ENCODE peak calls at places on chromosomes 12 and 14, in ten cellular contexts. M is kidney, L is HAP-1, N is uterus, E is adipocyte, U is astrocyte, W is breast epithelium, X is left lung, Q is thyroid gland, Y is psoas muscle. Z is an unnamed sample. For H3K4me1, the result is how much of the 10 kb centered on the place peaks cover.

GRCh38 chr12:19322376-19322775 is 116.9 kb upstream of the AEBP2 start:
- DNase-seq in M (no peak), L (no peak), N (no peak), E (no peak), U (no peak), W (no peak), X (no peak), Q (no peak), Y (no peak), Z (no peak)

GRCh38 chr14:100072783-100073346 is 7.6 kb downstream of the EVL start:
- DNase-seq in M (no peak), L (no peak), N (no peak), E (no peak), U (no peak), W (peak), X (peak), Q (peak), Y (no peak), Z (peak)

GRCh38 chr14:50362791-50363733 is 33.6 kb downstream of the CDKL1 start:
- DNase-seq in M (no peak), L (no peak), N (no peak), E (peak), U (no peak), W (no peak), X (no peak), Q (no peak), Y (no peak), Z (no peak)

GRCh38 chr14:91078095-91078737 is 17.8 kb upstream of the RPS6KA5 start:
- DNase-seq in M (no peak), L (no peak), N (no peak), E (no peak), U (no peak), W (no peak), X (no peak), Q (no peak), Y (no peak), Z (no peak)

GRCh38 chr12:2722806-2723205 is 72.0 kb upstream of the FKBP4 start:
- DNase-seq in M (no peak), L (no peak), N (no peak), E (no peak), U (peak), W (no peak), X (no peak), Q (peak), Y (no peak), Z (no peak)

GRCh38 chr14:100578552-100578951 is 8.7 kb downstream of the BEGAIN start:
- DNase-seq in M (no peak), L (no peak), N (no peak), E (no peak), U (no peak), W (no peak), X (no peak), Q (no peak), Y (no peak), Z (no peak)

GRCh38 chr14:76763362-76764041 is 2.2 kb downstream of the VASH1 start:
- DNase-seq in M (no peak), L (no peak), N (no peak), E (no peak), U (peak), W (peak), X (no peak), Q (no peak), Y (no peak), Z (no peak)

GRCh38 chr14:90281261-90281660 is 24.9 kb downstream of the PSMC1 start:
- DNase-seq in M (no peak), L (no peak), N (no peak), E (peak), U (peak), W (no peak), X (no peak), Q (no peak), Y (no peak), Z (no peak)

GRCh38 chr12:50951112-50951511 is 1.2 kb upstream of the HIGD1C start:
- DNase-seq in M (no peak), L (no peak), N (no peak), E (no peak), U (no peak), W (no peak), X (no peak), Q (no peak), Y (no peak), Z (no peak)

GRCh38 chr12:100359822-100360221 is 2.9 kb downstream of the SLC17A8 start:
- DNase-seq in M (no peak), L (no peak), N (no peak), E (peak), U (peak), W (no peak), X (no peak), Q (no peak), Y (no peak), Z (no peak)

GRCh38 chr12:83709899-83710298 is 1023.2 kb downstream of the TMTC2 start:
- DNase-seq in M (no peak), L (no peak), N (no peak), E (no peak), U (no peak), W (no peak), X (no peak), Q (no peak), Y (no peak), Z (no peak)

GRCh38 chr14:76346391-76347160 is 29.4 kb upstream of the ESRRB start:
- DNase-seq in M (no peak), L (no peak), N (no peak), E (no peak), U (no peak), W (no peak), X (no peak), Q (no peak), Y (no peak), Z (no peak)

GRCh38 chr12:122099280-122099749 is 20.8 kb downstream of the MLXIP start:
- DNase-seq in M (no peak), L (no peak), N (no peak), E (no peak), U (no peak), W (no peak), X (no peak), Q (no peak), Y (peak), Z (no peak)

GRCh38 chr12:64218597-64218996 is 3.5 kb downstream of the KICS2 start:
- DNase-seq in M (no peak), L (no peak), N (no peak), E (no peak), U (no peak), W (no peak), X (no peak), Q (no peak), Y (no peak), Z (no peak)

GRCh38 chr14:78135450-78135891 is 34.7 kb upstream of the NRXN3 start:
- DNase-seq in M (no peak), L (no peak), N (no peak), E (no peak), U (peak), W (no peak), X (no peak), Q (no peak), Y (no peak), Z (no peak)

GRCh38 chr12:27974735-27975221 is 2.2 kb upstream of the PTHLH start:
- DNase-seq in M (peak), L (no peak), N (no peak), E (no peak), U (no peak), W (no peak), X (no peak), Q (no peak), Y (peak), Z (no peak)

GRCh38 chr14:101715209-101716076 is 46.1 kb upstream of the PPP2R5C start:
- DNase-seq in M (no peak), L (no peak), N (no peak), E (no peak), U (no peak), W (peak), X (no peak), Q (no peak), Y (no peak), Z (no peak)

GRCh38 chr12:126069549-126070165 is 1004.4 kb downstream of the AACS start:
- DNase-seq in M (no peak), L (peak), N (no peak), E (peak), U (peak), W (no peak), X (no peak), Q (peak), Y (no peak), Z (no peak)

GRCh38 chr12:55847033-55847432 is 4.3 kb upstream of the MMP19 start:
- DNase-seq in M (no peak), L (no peak), N (peak), E (peak), U (peak), W (no peak), X (no peak), Q (no peak), Y (no peak), Z (peak)

GRCh38 chr12:93102289-93102688 is 173.2 kb upstream of the EEA1 start:
- DNase-seq in M (no peak), L (no peak), N (no peak), E (no peak), U (no peak), W (no peak), X (no peak), Q (no peak), Y (no peak), Z (no peak)

GRCh38 chr12:114975283-114975973 is 291.5 kb upstream of the TBX3 start:
- DNase-seq in M (no peak), L (no peak), N (peak), E (no peak), U (no peak), W (peak), X (no peak), Q (no peak), Y (no peak), Z (no peak)

GRCh38 chr12:68237068-68237467 is 11.5 kb upstream of the IL26 start:
- DNase-seq in M (no peak), L (no peak), N (no peak), E (peak), U (no peak), W (no peak), X (no peak), Q (no peak), Y (no peak), Z (no peak)

GRCh38 chr14:101810897-101811620 is 49.5 kb downstream of the PPP2R5C start:
- DNase-seq in M (no peak), L (no peak), N (no peak), E (peak), U (peak), W (no peak), X (no peak), Q (no peak), Y (no peak), Z (no peak)

GRCh38 chr14:98234208-98234607 is 1037.8 kb downstream of the BCL11B start:
- DNase-seq in M (no peak), L (no peak), N (no peak), E (no peak), U (peak), W (no peak), X (no peak), Q (no peak), Y (no peak), Z (no peak)

GRCh38 chr14:100469632-100470522 is 117.3 kb downstream of the BEGAIN start:
- DNase-seq in M (no peak), L (no peak), N (no peak), E (no peak), U (no peak), W (no peak), X (no peak), Q (no peak), Y (no peak), Z (no peak)

GRCh38 chr12:118773956-118774723 is 207.2 kb upstream of the SRRM4 start:
- DNase-seq in M (no peak), L (no peak), N (no peak), E (no peak), U (no peak), W (no peak), X (peak), Q (no peak), Y (no peak), Z (no peak)

GRCh38 chr12:59452746-59453145 is 143.1 kb upstream of the SLC16A7 start:
- DNase-seq in M (no peak), L (no peak), N (no peak), E (peak), U (peak), W (no peak), X (no peak), Q (no peak), Y (no peak), Z (no peak)

GRCh38 chr14:21347201-21347600 is 36.6 kb downstream of the SUPT16H start:
- DNase-seq in M (no peak), L (peak), N (no peak), E (peak), U (no peak), W (no peak), X (no peak), Q (no peak), Y (no peak), Z (no peak)

GRCh38 chr12:123115409-123116111 is 35.3 kb downstream of the PITPNM2 start:
- DNase-seq in M (peak), L (peak), N (peak), E (peak), U (peak), W (no peak), X (no peak), Q (peak), Y (peak), Z (no peak)

GRCh38 chr12:32400866-32401265 is 1.5 kb downstream of the FGD4 start:
- DNase-seq in M (no peak), L (peak), N (no peak), E (no peak), U (no peak), W (no peak), X (no peak), Q (no peak), Y (no peak), Z (no peak)

GRCh38 chr14:89588016-89588415 is 171.0 kb upstream of the FOXN3 start:
- DNase-seq in M (no peak), L (no peak), N (no peak), E (no peak), U (no peak), W (no peak), X (no peak), Q (no peak), Y (no peak), Z (no peak)

GRCh38 chr12:120007272-120007671 is 18.2 kb downstream of the BICDL1 start:
- DNase-seq in M (no peak), L (peak), N (no peak), E (no peak), U (no peak), W (no peak), X (no peak), Q (peak), Y (no peak), Z (no peak)

GRCh38 chr14:22252591-22253178 is 336.3 kb downstream of the DAD1 start:
- DNase-seq in M (no peak), L (no peak), N (no peak), E (no peak), U (no peak), W (no peak), X (no peak), Q (no peak), Y (no peak), Z (no peak)

GRCh38 chr14:100376751-100377171 is 53.6 kb downstream of the SLC25A47 start:
- DNase-seq in M (no peak), L (peak), N (no peak), E (peak), U (no peak), W (no peak), X (no peak), Q (no peak), Y (no peak), Z (no peak)

GRCh38 chr12:34398706-34399630 is 376.7 kb downstream of the ALG10 start:
- DNase-seq in M (peak), L (no peak), N (peak), E (no peak), U (no peak), W (peak), X (peak), Q (no peak), Y (peak), Z (peak)

GRCh38 chr12:67419810-67420209 is 150.7 kb downstream of the CAND1 start:
- DNase-seq in M (no peak), L (no peak), N (no peak), E (no peak), U (no peak), W (no peak), X (no peak), Q (no peak), Y (no peak), Z (no peak)

GRCh38 chr14:65718629-65719028 is 306.1 kb downstream of the FUT8 start:
- DNase-seq in M (no peak), L (no peak), N (no peak), E (no peak), U (no peak), W (no peak), X (no peak), Q (no peak), Y (no peak), Z (no peak)

GRCh38 chr14:65720743-65721142 is 308.2 kb downstream of the FUT8 start:
- DNase-seq in M (no peak), L (no peak), N (no peak), E (no peak), U (no peak), W (no peak), X (no peak), Q (no peak), Y (no peak), Z (no peak)

GRCh38 chr14:65723348-65723747 is 310.8 kb downstream of the FUT8 start:
- DNase-seq in M (no peak), L (no peak), N (no peak), E (no peak), U (no peak), W (no peak), X (no peak), Q (no peak), Y (no peak), Z (no peak)

DNA sequence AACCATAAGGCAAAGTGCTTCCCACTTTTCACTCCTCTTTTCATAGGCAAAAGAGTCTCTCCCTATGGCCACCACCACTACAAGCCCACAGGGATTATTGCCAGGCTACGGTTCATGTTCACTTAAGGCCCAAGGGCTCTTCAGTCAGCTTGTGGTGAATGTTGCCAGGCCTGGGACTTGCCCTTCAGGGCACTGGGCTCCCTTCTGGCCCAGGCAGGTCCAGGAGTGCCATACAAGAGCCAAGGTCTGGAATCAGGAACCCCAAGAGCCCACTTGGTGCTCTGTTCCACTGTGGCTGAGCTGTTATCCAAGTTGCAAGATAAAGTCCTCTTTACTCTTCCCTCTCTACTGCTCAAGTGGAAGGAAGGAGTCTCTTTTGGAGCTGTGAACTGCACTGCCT is 307.6 kb downstream of the FUT8 start:
- DNase-seq in M (no peak), L (no peak), N (no peak), E (no peak), U (no peak), W (no peak), X (no peak), Q (peak), Y (no peak), Z (no peak)
- H3K4me1 ChIP-seq in M (under half), L (under half), N (under half), E (under half), U (under half), W (under half), X (under half), Q (under half), Y (under half), Z (under half)

GRCh38 chr12:132174703-132175490 is 30.6 kb downstream of the NOC4L start:
- DNase-seq in M (peak), L (no peak), N (no peak), E (no peak), U (no peak), W (no peak), X (peak), Q (no peak), Y (peak), Z (no peak)

GRCh38 chr12:132176358-132176919 is 32.2 kb downstream of the NOC4L start:
- DNase-seq in M (peak), L (no peak), N (no peak), E (no peak), U (no peak), W (no peak), X (peak), Q (no peak), Y (peak), Z (no peak)

GRCh38 chr12:132174015-132174660 is 29.9 kb downstream of the NOC4L start:
- DNase-seq in M (peak), L (no peak), N (no peak), E (no peak), U (no peak), W (no peak), X (peak), Q (no peak), Y (peak), Z (no peak)

GRCh38 chr12:132176920-132177551 is 32.8 kb downstream of the NOC4L start:
- DNase-seq in M (peak), L (no peak), N (no peak), E (no peak), U (no peak), W (no peak), X (peak), Q (no peak), Y (peak), Z (no peak)

DNA sequence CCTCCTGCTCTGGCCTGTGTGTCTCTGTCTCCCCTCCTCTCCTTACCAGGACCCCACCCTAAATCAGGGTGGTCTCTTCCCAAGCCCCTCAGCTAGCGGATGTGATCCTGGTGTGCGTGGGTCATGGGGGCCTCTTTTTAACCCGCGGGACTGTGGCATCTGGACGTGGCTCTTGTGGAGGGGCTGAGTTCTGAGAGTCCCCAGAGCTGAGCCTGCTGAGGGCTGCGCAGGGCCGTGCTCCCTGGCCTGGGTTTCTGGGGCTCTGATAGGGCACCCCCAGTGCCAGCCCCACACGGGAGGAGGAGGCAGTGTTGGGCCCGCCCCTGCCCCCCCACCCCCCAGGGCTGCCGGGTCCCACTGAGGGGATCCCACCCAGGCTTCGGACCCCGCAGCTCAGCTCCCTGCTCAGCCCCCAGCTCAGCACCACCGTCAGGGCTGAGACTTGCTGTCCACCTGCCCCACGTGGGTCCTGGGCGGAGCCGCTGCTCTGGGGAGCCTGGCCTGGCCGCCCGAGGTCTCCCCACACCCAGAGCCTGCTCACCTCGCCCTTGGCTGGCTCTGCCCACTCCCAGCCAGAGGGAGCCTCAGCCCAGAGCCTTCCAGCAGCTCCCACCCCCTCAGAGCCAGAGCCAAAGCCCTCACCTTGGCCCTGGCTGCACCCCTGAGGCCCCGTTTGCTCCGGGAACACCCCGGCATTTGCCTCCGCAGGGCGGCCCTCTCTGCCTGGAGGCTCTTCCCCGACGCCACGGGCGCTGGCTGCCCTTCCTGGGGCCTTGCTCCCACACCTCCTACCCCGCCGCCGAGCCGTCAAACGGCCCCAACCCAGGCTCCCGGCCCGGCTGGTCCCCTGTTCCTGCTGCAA is 31.5 kb downstream of the NOC4L start:
- DNase-seq in M (peak), L (no peak), N (no peak), E (no peak), U (no peak), W (no peak), X (peak), Q (no peak), Y (peak), Z (no peak)
- H3K4me1 ChIP-seq in M (under half), L (under half), N (under half), E (under half), U (under half), W (under half), X (under half), Q (under half), Y (under half), Z (under half)

DNA sequence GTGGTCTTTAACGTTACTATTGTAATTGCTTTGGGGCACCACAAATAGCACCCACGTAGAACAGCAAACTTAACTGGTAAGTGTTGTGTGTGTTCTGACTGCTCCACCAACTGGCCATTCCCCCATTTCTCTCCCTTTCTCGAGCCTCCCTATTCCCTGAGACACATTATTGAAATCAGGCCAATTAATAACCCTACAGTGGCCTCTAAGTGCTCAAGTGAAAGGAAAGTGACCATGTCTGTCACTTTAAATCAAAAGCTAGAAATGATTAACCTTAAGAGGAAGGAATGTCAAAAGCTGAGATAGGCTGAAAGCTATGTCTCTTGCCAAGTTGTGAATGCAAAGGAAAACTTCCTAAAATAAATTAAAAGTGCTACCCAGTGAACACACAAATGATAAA is 22.3 kb downstream of the PPP1R13B start:
- DNase-seq in M (no peak), L (no peak), N (no peak), E (no peak), U (no peak), W (no peak), X (no peak), Q (no peak), Y (no peak), Z (no peak)
- H3K4me1 ChIP-seq in M (under half), L (under half), N (under half), E (under half), U (under half), W (under half), X (under half), Q (half or more), Y (under half), Z (half or more)

DNA sequence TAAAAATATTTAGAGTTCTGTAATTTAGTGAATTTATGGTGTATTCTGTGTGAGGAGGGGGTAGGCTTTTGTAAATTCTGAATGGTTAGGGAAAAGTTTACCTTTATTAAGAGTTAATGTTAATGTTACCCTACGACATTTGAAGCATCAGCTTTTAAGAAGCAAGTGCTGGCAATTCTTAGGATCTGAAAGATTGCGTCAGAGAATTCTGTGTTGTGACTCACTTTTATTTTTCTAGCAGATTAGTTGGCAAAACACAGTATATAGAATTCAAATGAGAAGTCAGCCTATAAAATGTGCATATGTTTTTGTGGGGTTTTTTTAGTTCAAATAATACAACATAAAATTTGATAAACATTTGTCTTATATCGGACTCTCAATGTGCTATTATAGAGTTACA is 97.6 kb downstream of the RAD52 start:
- DNase-seq in M (no peak), L (no peak), N (no peak), E (peak), U (peak), W (no peak), X (no peak), Q (no peak), Y (no peak), Z (no peak)
- H3K4me1 ChIP-seq in M (under half), L (under half), N (under half), E (half or more), U (under half), W (under half), X (under half), Q (under half), Y (under half), Z (under half)

Z was measured in lower lobe of right lung.